ENCODE peak calls at places on chromosome 22, in seven cellular contexts. Z is activated naive CD4-positive, alpha-beta T cell treated with anti-CD3 and anti-CD28 coated beads for 36 hours; Q is HEK293T; S is T1000; X is occipital lobe; N is HuH-7; W is hypothalamus. I is an unnamed sample.

GRCh38 chr22:41775976-41776375 is 24.5 kb upstream of the CCDC134 start:
- DNase-seq in Z (no peak), Q (no peak), S (no peak), X (no peak), N (no peak), W (no peak), I (no peak)

GRCh38 chr22:36227396-36227795 is 11.9 kb downstream of the APOL2 start:
- DNase-seq in Z (no peak), Q (no peak), S (no peak), X (no peak), N (no peak), W (no peak), I (no peak)

GRCh38 chr22:17115927-17116326 is 5.2 kb downstream of the TMEM121B start:
- DNase-seq in Z (no peak), Q (no peak), S (no peak), X (no peak), N (no peak), W (no peak), I (no peak)

GRCh38 chr22:37189011-37189466 is 992 bp upstream of the C1QTNF6 start:
- DNase-seq in Z (no peak), Q (no peak), S (no peak), X (no peak), N (no peak), W (no peak), I (peak; percentile 8)

GRCh38 chr22:30312053-30312452 is 14.7 kb downstream of the TBC1D10A start:
- DNase-seq in Z (peak; percentile 67), Q (no peak), S (peak; percentile 61), X (no peak), N (no peak), W (no peak), I (no peak)

GRCh38 chr22:17095538-17095937 is 10.7 kb downstream of the IL17RA start:
- DNase-seq in Z (peak; percentile 3), Q (peak; percentile 65), S (no peak), X (no peak), N (peak; percentile 79), W (no peak), I (no peak)

GRCh38 chr22:42702675-42703074 is 18.0 kb downstream of the A4GALT start:
- DNase-seq in Z (no peak), Q (no peak), S (no peak), X (no peak), N (no peak), W (no peak), I (no peak)

GRCh38 chr22:49585695-49586243 is 241.9 kb downstream of the BRD1 start:
- DNase-seq in Z (no peak), Q (no peak), S (no peak), X (no peak), N (no peak), W (no peak), I (no peak)

GRCh38 chr22:39212721-39213376 is 31.9 kb downstream of the PDGFB start:
- DNase-seq in Z (no peak), Q (no peak), S (peak; percentile 28), X (no peak), N (peak; percentile 39), W (no peak), I (no peak)

GRCh38 chr22:37801946-37802309 is 5.8 kb upstream of the GCAT start:
- DNase-seq in Z (no peak), Q (no peak), S (no peak), X (no peak), N (no peak), W (no peak), I (no peak)

GRCh38 chr22:46012182-46012880 is 35.4 kb upstream of the WNT7B start:
- DNase-seq in Z (no peak), Q (no peak), S (no peak), X (no peak), N (no peak), W (no peak), I (peak; percentile 14)

GRCh38 chr22:22061085-22062077 is 78.8 kb upstream of the TOP3B start:
- DNase-seq in Z (no peak), Q (no peak), S (no peak), X (no peak), N (peak; percentile 60), W (peak; percentile 9), I (peak; percentile 24)

GRCh38 chr22:42649261-42650056 is at the start of gene CYB5R3:
- DNase-seq in Z (peak; percentile 87), Q (peak; percentile 95), S (peak; percentile 59), X (peak; percentile 81), N (peak; percentile 93), W (peak; percentile 76), I (peak; percentile 89)

GRCh38 chr22:45934168-45934564 is 42.8 kb downstream of the WNT7B start:
- DNase-seq in Z (no peak), Q (no peak), S (no peak), X (no peak), N (no peak), W (no peak), I (no peak)

GRCh38 chr22:35970601-35971417 is 57.8 kb downstream of the RBFOX2 start:
- DNase-seq in Z (no peak), Q (no peak), S (no peak), X (no peak), N (no peak), W (no peak), I (no peak)

GRCh38 chr22:40498454-40499186 is 128.2 kb downstream of the SGSM3 start:
- DNase-seq in Z (no peak), Q (no peak), S (peak; percentile 31), X (no peak), N (peak; percentile 20), W (no peak), I (no peak)

GRCh38 chr22:28894320-28894719 is 10.9 kb downstream of the ZNRF3 start:
- DNase-seq in Z (no peak), Q (no peak), S (no peak), X (no peak), N (no peak), W (no peak), I (peak; percentile 47)

GRCh38 chr22:40348025-40348658 is 1.8 kb downstream of the ADSL start:
- DNase-seq in Z (peak; percentile 85), Q (peak; percentile 71), S (no peak), X (no peak), N (peak; percentile 59), W (peak; percentile 48), I (no peak)